ENCODE peak calls at places on chromosomes 12 and 14, in seven cellular contexts. O is ovary, U is prostate gland, S is psoas muscle, E is neural crest cell, M is A549, B is GM20000. K is an unnamed sample.
A peak's percentile ranks its signal among the peaks of the same experiment; 100 is the strongest.

GRCh38 chr14:34956906-34957305 is 25.9 kb upstream of the SRP54 start:
- DNase-seq in O (no peak), U (no peak), S (no peak), E (no peak), M (no peak), B (no peak), K (no peak)

GRCh38 chr14:50086316-50086700 is 30.1 kb downstream of the VCPKMT start:
- DNase-seq in O (no peak), U (no peak), S (no peak), E (no peak), M (no peak), B (no peak), K (no peak)

GRCh38 chr14:88840926-88841325 is 16.5 kb downstream of the TTC8 start:
- DNase-seq in O (no peak), U (no peak), S (no peak), E (no peak), M (no peak), B (no peak), K (no peak)

GRCh38 chr14:35557221-35557747 is 23.3 kb downstream of the INSM2 start:
- DNase-seq in O (no peak), U (no peak), S (no peak), E (no peak), M (no peak), B (no peak), K (no peak)

GRCh38 chr14:76872796-76873432 is 46.7 kb downstream of the LRRC74A start:
- DNase-seq in O (peak; percentile 70), U (peak; percentile 37), S (peak; percentile 76), E (peak; percentile 68), M (peak; percentile 56), B (peak; percentile 83), K (peak; percentile 68)

GRCh38 chr12:126397071-126397571 is 1331.9 kb downstream of the AACS start:
- DNase-seq in O (no peak), U (no peak), S (no peak), E (no peak), M (no peak), B (no peak), K (no peak)

GRCh38 chr14:51929156-51929555 is 60.2 kb upstream of the RTRAF start:
- DNase-seq in O (no peak), U (no peak), S (no peak), E (no peak), M (no peak), B (no peak), K (no peak)

GRCh38 chr12:46919666-46920065 is 93.9 kb upstream of the SLC38A4 start:
- DNase-seq in O (no peak), U (no peak), S (no peak), E (no peak), M (no peak), B (no peak), K (no peak)

GRCh38 chr14:62378057-62378456 is 615.8 kb downstream of the SNAPC1 start:
- DNase-seq in O (no peak), U (no peak), S (no peak), E (no peak), M (no peak), B (no peak), K (no peak)

GRCh38 chr12:113462117-113462774 is 9.4 kb downstream of the LHX5 start:
- DNase-seq in O (peak; percentile 67), U (peak; percentile 66), S (peak; percentile 86), E (peak; percentile 87), M (peak; percentile 85), B (peak; percentile 85), K (peak; percentile 91)

GRCh38 chr12:113940357-113940756 is 25.8 kb downstream of the RBM19 start:
- DNase-seq in O (no peak), U (no peak), S (no peak), E (no peak), M (no peak), B (no peak), K (no peak)

GRCh38 chr14:64440494-64440893 is 24.8 kb upstream of the AKAP5 start:
- DNase-seq in O (no peak), U (no peak), S (no peak), E (no peak), M (no peak), B (no peak), K (no peak)

GRCh38 chr14:64447890-64448667 is 17.2 kb upstream of the AKAP5 start:
- DNase-seq in O (no peak), U (no peak), S (no peak), E (no peak), M (no peak), B (no peak), K (no peak)

GRCh38 chr14:64442300-64442988 is 22.9 kb upstream of the AKAP5 start:
- DNase-seq in O (no peak), U (no peak), S (no peak), E (no peak), M (no peak), B (no peak), K (no peak)

GRCh38 chr14:64444140-64444539 is 21.2 kb upstream of the AKAP5 start:
- DNase-seq in O (no peak), U (no peak), S (no peak), E (no peak), M (no peak), B (no peak), K (no peak)

GRCh38 chr14:64444984-64445845 is 20.1 kb upstream of the AKAP5 start:
- DNase-seq in O (peak; percentile 34), U (no peak), S (no peak), E (no peak), M (peak; percentile 41), B (peak; percentile 80), K (no peak)
- TF ChIP-seq CTCF in O (no peak), U (no peak), S (no peak), E (no peak), M (no peak), B (no peak), K (no peak)

GRCh38 chr12:4037747-4038312 is 164.6 kb upstream of the PARP11 start:
- DNase-seq in O (peak; percentile 55), U (peak; percentile 59), S (no peak), E (peak; percentile 45), M (peak; percentile 42), B (no peak), K (peak; percentile 34)
- TF ChIP-seq CTCF in O (peak; percentile 49), U (peak; percentile 82), S (peak; percentile 70), E (peak; percentile 96), M (peak; percentile 80), B (peak; percentile 22), K (peak; percentile 78)

GRCh38 chr12:119500209-119500608 is 93.4 kb upstream of the TMEM233 start:
- DNase-seq in O (no peak), U (no peak), S (no peak), E (no peak), M (no peak), B (no peak), K (no peak)
- TF ChIP-seq CTCF in O (no peak), U (no peak), S (no peak), E (no peak), M (no peak), B (no peak), K (no peak)

DNA sequence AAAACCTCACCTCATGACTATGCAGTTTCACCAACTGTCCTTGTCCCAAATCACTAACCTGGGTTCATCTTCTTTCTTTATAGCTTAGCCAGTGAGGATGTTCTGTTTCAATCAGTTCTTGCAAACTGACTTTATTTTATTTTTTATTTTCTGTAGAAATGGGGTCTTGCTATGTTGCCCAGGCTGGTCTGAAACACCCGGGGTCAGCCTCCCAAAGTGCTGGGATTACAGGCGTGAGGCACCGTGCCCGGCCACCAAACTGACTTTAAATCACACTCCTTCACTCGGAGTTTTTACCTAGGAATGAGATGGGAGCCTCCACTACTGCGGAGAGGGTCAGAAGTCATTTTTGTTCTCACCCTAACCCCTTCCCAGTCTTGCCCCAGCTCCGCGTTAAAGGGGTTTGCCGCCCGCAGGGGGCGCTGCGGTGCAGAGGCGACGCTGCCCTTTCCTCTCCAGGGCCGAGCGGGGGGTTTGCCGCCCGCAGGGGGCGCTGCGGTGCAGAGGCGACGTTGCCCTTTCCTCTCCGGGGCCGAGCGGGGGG is 7.0 kb upstream of the B4GALNT3 start:
- DNase-seq in O (no peak), U (no peak), S (peak; percentile 69), E (no peak), M (no peak), B (peak; percentile 68), K (no peak)
- TF ChIP-seq CTCF in O (no peak), U (no peak), S (no peak), E (no peak), M (no peak), B (peak; percentile 42), K (no peak)

K was measured in endothelial cell.